ENCODE peak calls at places on chromosome 11, in ten cellular contexts. D, U, N, B, E, R, J, T, A and I are unnamed samples.
A peak's percentile ranks its signal among the peaks of the same experiment; 100 is the strongest.

GRCh38 chr11:69573751-69574382 is 67.1 kb upstream of the CCND1 start:
- DNase-seq in U (no peak), R (no peak), B (no peak), T (no peak), J (no peak), N (no peak), A (no peak), D (no peak), E (no peak), I (no peak)

GRCh38 chr11:108568183-108568858 is 25.2 kb downstream of the EXPH5 start:
- DNase-seq in N (no peak), T (no peak), R (no peak), D (no peak), A (no peak), E (no peak), J (no peak), B (no peak), U (peak; percentile 72), I (no peak)

GRCh38 chr11:122101625-122102291 is 14.3 kb downstream of the BLID start:
- DNase-seq in B (peak; percentile 27), A (no peak), T (peak; percentile 69), J (no peak), R (peak; percentile 89), U (no peak), E (peak; percentile 45), N (peak; percentile 57), D (no peak), I (no peak)

GRCh38 chr11:68545796-68546195 is 85.2 kb downstream of the PPP6R3 start:
- DNase-seq in N (no peak), D (no peak), R (no peak), E (no peak), B (no peak), J (no peak), A (no peak), T (no peak), U (no peak), I (no peak)

GRCh38 chr11:128365044-128365443 is 222.3 kb downstream of the ETS1 start:
- DNase-seq in A (no peak), N (no peak), R (peak; percentile 69), D (peak; percentile 26), J (no peak), U (no peak), T (no peak), B (no peak), E (no peak), I (no peak)

GRCh38 chr11:35029979-35030378 is 109.0 kb upstream of the CD44 start:
- DNase-seq in E (no peak), D (peak; percentile 35), A (no peak), B (no peak), J (no peak), N (peak; percentile 9), U (no peak), R (peak; percentile 94), T (no peak), I (peak; percentile 7)

GRCh38 chr11:67303989-67304411 is 670 bp downstream of the SSH3 start:
- DNase-seq in B (no peak), E (no peak), N (no peak), R (peak; percentile 41), D (peak; percentile 47), A (no peak), J (no peak), T (no peak), U (peak; percentile 45), I (no peak)

GRCh38 chr11:107576497-107577086 is 11.1 kb upstream of the ALKBH8 start:
- DNase-seq in E (peak; percentile 54), B (no peak), T (peak; percentile 32), A (peak; percentile 19), N (peak; percentile 77), R (peak; percentile 70), J (no peak), D (peak; percentile 67), U (peak; percentile 44), I (peak; percentile 83)

GRCh38 chr11:18203723-18204122 is 31.1 kb downstream of the MRGPRX4 start:
- DNase-seq in J (peak; percentile 5), R (peak; percentile 64), E (peak; percentile 35), D (no peak), U (no peak), N (peak; percentile 24), T (no peak), B (no peak), A (no peak), I (no peak)

GRCh38 chr11:23313001-23313400 is 452.7 kb upstream of the CCDC179 start:
- DNase-seq in J (no peak), R (no peak), N (no peak), B (no peak), T (no peak), A (no peak), U (no peak), E (no peak), D (no peak), I (no peak)